ENCODE peak calls at places on chromosomes 5 and 9, in four cellular contexts. W is GM12878, O is A549, P is HepG2. B is an unnamed sample.

GRCh38 chr5:96714951-96715451 is 52.8 kb downstream of the CAST start:
- DNase-seq in O (peak; percentile 38), P (peak; percentile 96), W (no peak), B (peak; percentile 33)

GRCh38 chr5:142701673-142702311 is 15.9 kb upstream of the FGF1 start:
- DNase-seq in P (no peak), O (no peak), W (no peak), B (no peak)

GRCh38 chr9:33748633-33749304 is 46.6 kb upstream of the PRSS3 start:
- DNase-seq in O (no peak), W (no peak), P (no peak), B (no peak)

GRCh38 chr9:68999393-69000105 is 14.4 kb downstream of the PRKACG start:
- DNase-seq in P (peak; percentile 75), O (peak; percentile 54), W (peak; percentile 66), B (peak; percentile 46)

GRCh38 chr9:6184749-6185645 is 30.6 kb upstream of the IL33 start:
- DNase-seq in W (peak; percentile 61), O (no peak), P (no peak), B (no peak)

GRCh38 chr9:569276-569675 is 272.2 kb upstream of the DMRT1 start:
- DNase-seq in O (no peak), W (no peak), P (no peak), B (no peak)

GRCh38 chr9:87883990-87884389 is 1.3 kb downstream of the SPATA31E1 start:
- DNase-seq in P (no peak), W (no peak), O (peak; percentile 43), B (peak; percentile 62)

GRCh38 chr5:165805756-165806155 is 2300.3 kb downstream of the MAT2B start:
- DNase-seq in P (no peak), O (no peak), W (no peak), B (no peak)

GRCh38 chr9:2985343-2985742 is 141.4 kb upstream of the PUM3 start:
- DNase-seq in P (no peak), W (no peak), O (no peak), B (no peak)

GRCh38 chr9:109087795-109088194 is 32.0 kb downstream of the TMEM245 start:
- DNase-seq in W (no peak), P (no peak), O (no peak), B (no peak)

GRCh38 chr9:82495884-82496777 is 507.6 kb downstream of the SPATA31D1 start:
- DNase-seq in W (no peak), P (no peak), O (no peak), B (no peak)

GRCh38 chr5:96247097-96247675 is 185.9 kb downstream of the PCSK1 start:
- DNase-seq in W (no peak), P (no peak), O (no peak), B (no peak)

GRCh38 chr5:74595143-74595915 is 45.2 kb downstream of the ENC1 start:
- DNase-seq in O (no peak), W (no peak), P (peak; percentile 87), B (peak; percentile 38)

GRCh38 chr9:112158629-112159228 is 16.4 kb downstream of the SUSD1 start:
- DNase-seq in W (no peak), P (no peak), O (no peak), B (no peak)

GRCh38 chr5:89065919-89066318 is 182.9 kb upstream of the MEF2C start:
- DNase-seq in O (no peak), P (no peak), W (peak; percentile 65), B (no peak)

GRCh38 chr5:159208508-159209437 is 580 bp downstream of the RNF145 start:
- DNase-seq in O (no peak), P (peak; percentile 9), W (no peak), B (peak; percentile 71)

GRCh38 chr9:114291886-114292590 is 30.9 kb upstream of the ORM1 start:
- DNase-seq in O (no peak), P (no peak), W (no peak), B (no peak)

GRCh38 chr5:66718374-66718977 is 122.3 kb downstream of the MAST4 start:
- DNase-seq in O (no peak), P (no peak), W (no peak), B (no peak)

GRCh38 chr9:88737031-88737430 is 202.1 kb downstream of the NXNL2 start:
- DNase-seq in P (no peak), W (no peak), O (no peak), B (no peak)

GRCh38 chr5:160181965-160182622 is 47.2 kb upstream of the FABP6 start:
- DNase-seq in P (no peak), O (no peak), W (no peak), B (peak; percentile 39)

GRCh38 chr9:16782490-16782889 is 88.0 kb downstream of the BNC2 start:
- DNase-seq in O (no peak), W (no peak), P (no peak), B (no peak)

GRCh38 chr5:72166070-72166979 is 59.0 kb downstream of the MAP1B start:
- DNase-seq in P (no peak), W (no peak), O (no peak), B (peak; percentile 89)

GRCh38 chr9:131179561-131180219 is 54.3 kb downstream of the NUP214 start:
- DNase-seq in W (peak; percentile 28), P (no peak), O (no peak), B (no peak)

GRCh38 chr9:121902483-121903135 is 190.5 kb downstream of the TTLL11 start:
- DNase-seq in O (no peak), W (peak; percentile 15), P (no peak), B (no peak)

GRCh38 chr9:118940477-118940876 is 428.8 kb downstream of the BRINP1 start:
- DNase-seq in W (no peak), O (no peak), P (no peak), B (no peak)

GRCh38 chr9:129640086-129640870 is 1.7 kb downstream of the ASB6 start:
- DNase-seq in P (no peak), W (no peak), O (no peak), B (no peak)

GRCh38 chr9:11092974-11093373 is 480.2 kb upstream of the PTPRD start:
- DNase-seq in P (no peak), O (no peak), W (no peak), B (no peak)

GRCh38 chr9:130450344-130451003 is 5.7 kb downstream of the ASS1 start:
- DNase-seq in W (no peak), P (peak; percentile 90), O (no peak), B (no peak)

GRCh38 chr5:132483661-132484385 is 6.8 kb downstream of the IRF1 start:
- DNase-seq in O (no peak), W (no peak), P (no peak), B (no peak)

GRCh38 chr9:77433675-77434445 is 214.3 kb downstream of the GNA14 start:
- DNase-seq in O (peak; percentile 85), P (peak; percentile 48), W (no peak), B (peak; percentile 60)

GRCh38 chr5:15510816-15511215 is 10.8 kb downstream of the FBXL7 start:
- DNase-seq in O (no peak), P (no peak), W (no peak), B (no peak)

GRCh38 chr5:586751-587285 is 25.3 kb upstream of the CEP72 start:
- DNase-seq in O (peak; percentile 55), P (no peak), W (no peak), B (no peak)

GRCh38 chr5:103340717-103341397 is 82.3 kb downstream of the MACIR start:
- DNase-seq in O (no peak), P (no peak), W (peak; percentile 79), B (no peak)

GRCh38 chr9:124286292-124286931 is 28.7 kb downstream of the NEK6 start:
- DNase-seq in W (peak; percentile 66), O (peak; percentile 76), P (no peak), B (no peak)

GRCh38 chr5:146565764-146566163 is 49.8 kb upstream of the GPR151 start:
- DNase-seq in O (peak; percentile 82), P (peak; percentile 65), W (no peak), B (peak; percentile 72)

GRCh38 chr5:167716376-167716775 is 575.1 kb upstream of the WWC1 start:
- DNase-seq in P (no peak), W (no peak), O (no peak), B (no peak)

GRCh38 chr5:42507451-42508092 is 84.3 kb downstream of the GHR start:
- DNase-seq in W (no peak), O (no peak), P (no peak), B (peak; percentile 17)

GRCh38 chr9:20427359-20427758 is 194.9 kb downstream of the MLLT3 start:
- DNase-seq in W (no peak), O (no peak), P (no peak), B (no peak)

GRCh38 chr5:139650689-139651501 is 2.7 kb downstream of the CXXC5 start:
- DNase-seq in W (no peak), O (no peak), P (peak; percentile 87), B (peak; percentile 54)

GRCh38 chr5:52757527-52757926 is 30.2 kb upstream of the ITGA1 start:
- DNase-seq in O (no peak), W (no peak), P (no peak), B (no peak)

GRCh38 chr5:147737921-147738320 is 44.6 kb downstream of the JAKMIP2 start:
- DNase-seq in O (no peak), P (no peak), W (no peak), B (no peak)

GRCh38 chr5:147732552-147732883 is 50.0 kb downstream of the JAKMIP2 start:
- DNase-seq in W (no peak), P (no peak), O (no peak), B (no peak)

GRCh38 chr5:147734839-147735238 is 47.7 kb downstream of the JAKMIP2 start:
- DNase-seq in O (no peak), P (no peak), W (no peak), B (no peak)

GRCh38 chr5:147733075-147733474 is 49.5 kb downstream of the JAKMIP2 start:
- DNase-seq in O (no peak), P (no peak), W (no peak), B (no peak)

DNA sequence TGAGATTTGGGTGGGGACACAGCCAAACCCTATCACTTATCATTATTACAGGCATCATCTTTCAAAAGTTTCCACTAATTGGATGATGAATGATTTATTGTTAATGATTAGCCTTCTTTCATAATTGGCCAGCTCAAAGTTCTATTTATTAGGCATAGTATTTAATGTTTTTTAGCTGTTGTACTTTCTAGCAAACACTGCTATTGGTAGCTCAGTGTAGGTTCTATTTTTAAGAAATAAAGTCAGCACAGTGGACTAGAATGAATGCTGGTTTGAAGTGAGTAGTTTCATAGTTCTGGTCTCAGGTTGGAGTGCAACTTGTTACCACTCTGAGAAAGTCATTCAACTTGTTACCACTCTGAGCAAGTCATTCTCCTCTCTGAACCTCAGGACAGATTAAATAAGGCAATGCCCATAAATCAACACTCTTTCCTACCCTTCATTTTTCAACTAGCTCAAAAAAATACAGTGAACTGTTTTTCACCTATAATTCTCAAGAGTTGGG is 46.9 kb downstream of the JAKMIP2 start:
- DNase-seq in O (no peak), W (no peak), P (no peak), B (no peak)
- TF ChIP-seq EP300 in O (no peak), W (no peak), P (no peak), B (no peak)

GRCh38 chr5:4387295-4387694 is 752.8 kb upstream of the ADAMTS16 start:
- DNase-seq in O (no peak), P (no peak), W (no peak), B (no peak)
- TF ChIP-seq CHD4 in O (no peak), P (no peak), W (no peak), B (no peak)

GRCh38 chr9:125462766-125463384 is 201.2 kb downstream of the GAPVD1 start:
- DNase-seq in P (no peak), W (no peak), O (no peak), B (no peak)
- TF ChIP-seq EP300 in P (no peak), W (no peak), O (no peak), B (no peak)

GRCh38 chr5:136981936-136982335 is 517.2 kb downstream of the SPOCK1 start:
- DNase-seq in O (no peak), P (no peak), W (no peak), B (no peak)

GRCh38 chr5:136979131-136979530 is 520.0 kb downstream of the SPOCK1 start:
- DNase-seq in W (no peak), P (no peak), O (no peak), B (no peak)

GRCh38 chr5:136985785-136986475 is 513.2 kb downstream of the SPOCK1 start:
- DNase-seq in P (no peak), O (no peak), W (no peak), B (no peak)

GRCh38 chr5:136984772-136985455 is 514.2 kb downstream of the SPOCK1 start:
- DNase-seq in O (no peak), P (no peak), W (no peak), B (no peak)
- TF ChIP-seq CHD4 in O (no peak), P (no peak), W (no peak), B (no peak)

B was measured in K562.